ENCODE peak calls at places on chromosomes 6 and 20, in seven cellular contexts. X is HL-60, B is AG09309, D is Peyer's patch, Q is heart left ventricle, Z is HFFc6, N is B cell. I is an unnamed sample.

GRCh38 chr6:112450663-112451062 is 103.5 kb downstream of the RFPL4B start:
- DNase-seq in Z (no peak), Q (no peak), X (no peak), D (no peak), N (no peak), B (no peak), I (no peak)

GRCh38 chr20:25317351-25318075 is 69.6 kb downstream of the PYGB start:
- DNase-seq in Q (peak), B (no peak), X (no peak), Z (no peak), D (peak), N (no peak), I (no peak)

GRCh38 chr6:77457720-77458349 is 5.5 kb downstream of the HTR1B start:
- DNase-seq in B (peak), Q (peak), N (no peak), Z (peak), X (peak), D (no peak), I (peak)

GRCh38 chr6:35719407-35719829 is 17.4 kb upstream of the ARMC12 start:
- DNase-seq in N (no peak), B (no peak), Q (no peak), X (no peak), D (no peak), Z (no peak), I (no peak)

GRCh38 chr6:33208089-33208967 is at the start of gene RING1:
- DNase-seq in Z (peak), Q (peak), B (peak), X (peak), D (peak), N (peak), I (peak)

GRCh38 chr6:34515473-34516387 is 40.4 kb downstream of the SPDEF start:
- DNase-seq in D (peak), Z (no peak), B (no peak), Q (peak), N (no peak), X (no peak), I (no peak)

GRCh38 chr6:150622941-150623874 is 23.5 kb downstream of the PLEKHG1 start:
- DNase-seq in B (no peak), Q (no peak), N (peak), X (no peak), Z (no peak), D (no peak), I (no peak)

GRCh38 chr6:31834367-31834703 is 6.8 kb downstream of the HSPA1B start:
- DNase-seq in B (no peak), Q (peak), N (peak), X (peak), D (peak), Z (peak), I (peak)

GRCh38 chr6:79143320-79143898 is 65.4 kb upstream of the PHIP start:
- DNase-seq in D (no peak), Z (no peak), Q (no peak), N (no peak), B (no peak), X (no peak), I (no peak)

GRCh38 chr6:25365159-25365558 is 86.0 kb downstream of the CARMIL1 start:
- DNase-seq in B (no peak), Q (no peak), D (no peak), Z (no peak), X (no peak), N (no peak), I (no peak)

GRCh38 chr20:53751394-53752368 is 158.0 kb upstream of the ZNF217 start:
- DNase-seq in N (peak), B (no peak), Q (no peak), X (peak), Z (no peak), D (no peak), I (peak)

GRCh38 chr6:90194371-90194841 is 102.2 kb downstream of the BACH2 start:
- DNase-seq in N (no peak), Q (no peak), D (no peak), Z (peak), B (peak), X (no peak), I (no peak)

DNA sequence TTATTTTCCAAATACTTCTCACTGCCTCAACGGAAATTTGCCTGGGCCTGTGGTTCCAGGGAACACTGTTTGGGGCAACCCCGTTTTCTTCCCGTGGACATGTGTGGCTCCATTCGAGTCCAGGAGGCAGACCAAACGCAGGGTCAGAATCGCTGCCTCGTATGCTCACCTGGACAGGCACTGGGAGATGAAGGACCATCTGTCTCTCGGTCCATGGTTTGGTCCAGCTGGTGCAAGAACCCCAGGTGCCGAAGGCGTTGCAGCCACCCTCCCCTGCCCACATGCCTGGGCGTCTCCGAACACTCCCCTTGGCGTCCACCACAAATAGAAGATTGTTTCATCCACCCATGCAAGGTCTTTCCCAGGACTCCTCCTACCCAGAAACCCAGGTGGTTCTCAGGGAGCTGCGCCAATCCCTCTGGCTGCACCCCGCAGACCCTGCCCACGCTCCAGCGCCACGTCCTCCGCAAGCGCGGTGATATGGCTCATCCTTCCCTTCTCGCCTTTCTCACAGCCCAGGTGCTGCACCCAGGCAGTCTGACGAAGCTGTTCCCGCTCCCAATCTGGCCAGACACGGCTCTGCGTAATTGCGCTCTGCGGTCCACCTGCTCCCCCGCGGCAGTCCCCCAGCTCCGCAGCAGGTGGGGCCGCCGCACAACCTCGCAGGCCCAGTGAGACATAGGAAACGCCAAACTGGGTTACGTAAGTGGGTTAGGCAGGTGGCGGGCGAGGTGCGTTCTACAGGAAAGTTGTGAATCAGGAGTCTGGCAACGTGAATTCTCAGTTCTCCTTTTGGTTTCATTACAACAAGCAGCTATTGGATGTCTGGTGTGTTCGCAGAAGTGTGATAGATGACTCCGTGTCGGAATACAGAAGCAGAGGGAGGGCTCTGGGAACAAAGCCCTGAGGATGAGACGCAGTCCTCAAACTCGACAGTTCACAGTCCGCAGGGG is 146.2 kb upstream of the ECI2 start:
- DNase-seq in D (peak), B (no peak), Z (no peak), X (no peak), Q (peak), N (peak), I (peak)
- TF ChIP-seq CTCF in D (peak), B (no peak), Z (no peak), X (no peak), Q (peak), N (peak), I (no peak)

DNA sequence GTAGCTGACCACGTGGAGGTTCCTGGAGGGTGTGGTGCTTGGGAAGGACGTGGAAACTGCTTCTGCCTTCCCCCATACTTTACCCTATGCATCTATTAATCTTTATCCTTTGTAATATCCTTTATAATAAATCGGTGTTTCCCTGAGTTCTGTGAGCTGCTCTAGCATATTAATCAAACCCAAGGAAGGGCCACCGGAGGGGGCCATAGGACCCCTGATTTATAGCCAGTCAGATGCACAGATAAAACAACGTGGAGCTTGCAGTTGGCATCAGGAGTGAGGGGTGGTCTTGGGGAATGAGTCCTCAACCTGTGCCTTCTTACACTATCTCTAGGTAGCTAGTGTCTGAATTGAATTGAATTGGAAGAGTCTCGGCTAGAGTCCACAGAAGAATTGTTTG is 36.5 kb upstream of the TFAP2A start:
- DNase-seq in B (no peak), D (no peak), Q (no peak), X (no peak), N (no peak), Z (no peak), I (no peak)
- TF ChIP-seq CTCF in B (no peak), D (no peak), Q (no peak), X (no peak), N (no peak), Z (no peak), I (no peak)

GRCh38 chr6:52049252-52050050 is 38.0 kb downstream of the PKHD1 start:
- DNase-seq in N (no peak), X (no peak), B (peak), Q (no peak), D (no peak), Z (peak), I (peak)
- TF ChIP-seq CTCF in N (peak), X (peak), B (peak), Q (peak), D (peak), Z (peak), I (peak)

GRCh38 chr20:34876161-34877001 is at the start of gene ACSS2:
- DNase-seq in Q (peak), Z (peak), B (peak), N (peak), D (peak), X (peak), I (peak)

GRCh38 chr20:34875657-34876160 is 703 bp upstream of the ACSS2 start:
- DNase-seq in Z (no peak), D (no peak), Q (no peak), B (no peak), N (no peak), X (no peak), I (no peak)

GRCh38 chr20:34874094-34874654 is 1.5 kb upstream of the GGT7 start:
- DNase-seq in Z (peak), X (peak), N (no peak), Q (peak), B (peak), D (peak), I (peak)

GRCh38 chr20:34880095-34880680 is 3.8 kb downstream of the ACSS2 start:
- DNase-seq in N (no peak), Z (no peak), B (no peak), D (no peak), Q (no peak), X (no peak), I (no peak)

GRCh38 chr20:34877002-34877264 is 521 bp downstream of the ACSS2 start:
- DNase-seq in Z (no peak), X (no peak), N (no peak), B (no peak), Q (no peak), D (no peak), I (peak)
- TF ChIP-seq CTCF in Z (no peak), X (no peak), N (no peak), B (no peak), Q (no peak), D (no peak), I (no peak)

GRCh38 chr6:169638388-169638787 is 63.4 kb downstream of the WDR27 start:
- DNase-seq in X (no peak), Z (no peak), B (no peak), Q (no peak), N (no peak), D (no peak), I (no peak)

GRCh38 chr6:169640983-169641382 is 60.8 kb downstream of the WDR27 start:
- DNase-seq in D (no peak), N (no peak), Z (no peak), X (no peak), Q (no peak), B (no peak), I (no peak)

GRCh38 chr6:169640347-169640972 is 61.4 kb downstream of the WDR27 start:
- DNase-seq in D (no peak), Z (peak), Q (no peak), B (peak), X (no peak), N (no peak), I (no peak)

GRCh38 chr6:169638915-169639314 is 62.9 kb downstream of the WDR27 start:
- DNase-seq in Z (no peak), N (no peak), X (no peak), Q (no peak), B (no peak), D (no peak), I (no peak)

GRCh38 chr6:169639653-169640278 is 62.1 kb downstream of the WDR27 start:
- DNase-seq in Z (no peak), N (no peak), D (no peak), X (no peak), Q (no peak), B (no peak), I (no peak)
- TF ChIP-seq CTCF in Z (no peak), N (no peak), D (no peak), X (no peak), Q (no peak), B (peak), I (no peak)

GRCh38 chr20:49446808-49447207 is 35.7 kb downstream of the KCNB1 start:
- DNase-seq in N (no peak), B (no peak), Z (peak), D (peak), X (no peak), Q (peak), I (no peak)
- TF ChIP-seq CTCF in N (no peak), B (no peak), Z (no peak), D (no peak), X (no peak), Q (peak), I (no peak)

GRCh38 chr6:8195040-8195713 is 92.8 kb upstream of the EEF1E1 start:
- DNase-seq in X (no peak), N (no peak), Z (no peak), D (no peak), B (no peak), Q (no peak), I (no peak)
- TF ChIP-seq CTCF in X (no peak), N (no peak), Z (peak), D (no peak), B (no peak), Q (no peak), I (no peak)

I was measured in Calu3.